ENCODE peak calls at places on chromosomes 13 and 19, in four cellular contexts. A is upper lobe of right lung; C is naive thymus-derived CD8-positive, alpha-beta T cell; K is pancreas. R is an unnamed sample.
A peak's percentile ranks its signal among the peaks of the same experiment; 100 is the strongest.

GRCh38 chr13:82993417-82993816 is 888.9 kb downstream of the SLITRK1 start:
- ATAC-seq in A (no peak), C (no peak), K (no peak), R (no peak)

GRCh38 chr13:25186187-25186586 is 14.1 kb upstream of the AMER2 start:
- ATAC-seq in A (no peak), C (no peak), K (no peak), R (no peak)

GRCh38 chr13:27516103-27516502 is 65.7 kb upstream of the MTIF3 start:
- ATAC-seq in A (no peak), C (no peak), K (no peak), R (no peak)

GRCh38 chr13:39767791-39768564 is 112.5 kb downstream of the COG6 start:
- ATAC-seq in A (no peak), C (no peak), K (no peak), R (no peak)

GRCh38 chr19:3080281-3080680 is 13.9 kb upstream of the GNA11 start:
- ATAC-seq in A (peak; percentile 77), C (no peak), K (no peak), R (no peak)

GRCh38 chr13:59747529-59747928 is 416.2 kb downstream of the DIAPH3 start:
- ATAC-seq in A (no peak), C (no peak), K (no peak), R (no peak)

GRCh38 chr13:43804461-43805070 is 17.8 kb upstream of the ENOX1 start:
- ATAC-seq in A (no peak), C (no peak), K (peak; percentile 85), R (peak; percentile 87)

GRCh38 chr19:35355851-35356460 is 2.3 kb upstream of the FFAR3 start:
- ATAC-seq in A (no peak), C (no peak), K (no peak), R (no peak)

GRCh38 chr13:83220241-83220640 is 662.0 kb downstream of the SLITRK1 start:
- ATAC-seq in A (no peak), C (no peak), K (no peak), R (no peak)

GRCh38 chr13:98508280-98509074 is 68.4 kb downstream of the STK24 start:
- ATAC-seq in A (peak; percentile 13), C (no peak), K (no peak), R (no peak)

GRCh38 chr13:109154546-109154945 is 525.1 kb downstream of the MYO16 start:
- ATAC-seq in A (no peak), C (no peak), K (no peak), R (no peak)

GRCh38 chr13:74114641-74115040 is 19.6 kb downstream of the KLF12 start:
- ATAC-seq in A (no peak), C (no peak), K (no peak), R (no peak)

GRCh38 chr13:60492187-60492586 is 95.2 kb downstream of the TDRD3 start:
- ATAC-seq in A (no peak), C (no peak), K (no peak), R (no peak)

GRCh38 chr19:34041922-34042521 is 130.3 kb upstream of the LSM14A start:
- ATAC-seq in A (peak; percentile 94), C (no peak), K (peak; percentile 79), R (peak; percentile 73)

R was measured in SK-N-SH treated with all-trans-retinoic acid at 6 μM for 48 hours.